ENCODE peak calls at places on chromosomes 7 and 10, in seven cellular contexts. One of them, this sample, is unnamed.

GRCh38 chr10:67837519-67838314 is at the start of gene DNAJC12:
- DNase-seq in CD4-positive, alpha-beta memory T cell: peak; percentile 9
- DNase-seq in hepatocyte: peak; percentile 62
- DNase-seq in fibroblast of lung: peak; percentile 85
- DNase-seq in transverse colon: no peak
- DNase-seq in neural progenitor cell: peak; percentile 51
- DNase-seq in ovary: no peak
- DNase-seq in this sample: no peak

GRCh38 chr7:87413951-87414381 is 61.5 kb downstream of the ABCB4 start:
- DNase-seq in CD4-positive, alpha-beta memory T cell: no peak
- DNase-seq in hepatocyte: peak; percentile 15
- DNase-seq in fibroblast of lung: peak; percentile 15
- DNase-seq in transverse colon: no peak
- DNase-seq in neural progenitor cell: peak; percentile 84
- DNase-seq in ovary: no peak
- DNase-seq in this sample: no peak

GRCh38 chr7:95141755-95142154 is 182.6 kb downstream of the PON1 start:
- DNase-seq in CD4-positive, alpha-beta memory T cell: no peak
- DNase-seq in hepatocyte: no peak
- DNase-seq in fibroblast of lung: peak; percentile 1
- DNase-seq in transverse colon: no peak
- DNase-seq in neural progenitor cell: no peak
- DNase-seq in ovary: no peak
- DNase-seq in this sample: no peak

GRCh38 chr10:43265799-43266721 is 805 bp downstream of the RASGEF1A start:
- DNase-seq in CD4-positive, alpha-beta memory T cell: peak; percentile 60
- DNase-seq in hepatocyte: peak; percentile 65
- DNase-seq in fibroblast of lung: no peak
- DNase-seq in transverse colon: peak; percentile 14
- DNase-seq in neural progenitor cell: peak; percentile 59
- DNase-seq in ovary: peak; percentile 6
- DNase-seq in this sample: peak; percentile 52

GRCh38 chr10:14184841-14185500 is 145.8 kb downstream of the FRMD4A start:
- DNase-seq in CD4-positive, alpha-beta memory T cell: peak; percentile 82
- DNase-seq in hepatocyte: no peak
- DNase-seq in fibroblast of lung: peak; percentile 52
- DNase-seq in transverse colon: peak; percentile 31
- DNase-seq in neural progenitor cell: peak; percentile 54
- DNase-seq in ovary: no peak
- DNase-seq in this sample: no peak

GRCh38 chr7:141012044-141012685 is 2.6 kb downstream of the MRPS33 start:
- DNase-seq in CD4-positive, alpha-beta memory T cell: peak; percentile 83
- DNase-seq in hepatocyte: peak; percentile 79
- DNase-seq in fibroblast of lung: peak; percentile 67
- DNase-seq in transverse colon: peak; percentile 79
- DNase-seq in neural progenitor cell: peak; percentile 73
- DNase-seq in ovary: peak; percentile 44
- DNase-seq in this sample: peak; percentile 35

GRCh38 chr7:155584763-155585531 is 38.6 kb upstream of the CNPY1 start:
- DNase-seq in CD4-positive, alpha-beta memory T cell: no peak
- DNase-seq in hepatocyte: peak; percentile 49
- DNase-seq in fibroblast of lung: peak; percentile 26
- DNase-seq in transverse colon: peak; percentile 37
- DNase-seq in neural progenitor cell: no peak
- DNase-seq in ovary: no peak
- DNase-seq in this sample: no peak

GRCh38 chr7:97480700-97481410 is 251.0 kb upstream of the TAC1 start:
- DNase-seq in CD4-positive, alpha-beta memory T cell: no peak
- DNase-seq in hepatocyte: peak; percentile 19
- DNase-seq in fibroblast of lung: no peak
- DNase-seq in transverse colon: no peak
- DNase-seq in neural progenitor cell: no peak
- DNase-seq in ovary: no peak
- DNase-seq in this sample: no peak

GRCh38 chr10:88317099-88317498 is 266.0 kb downstream of the RNLS start:
- DNase-seq in CD4-positive, alpha-beta memory T cell: no peak
- DNase-seq in hepatocyte: no peak
- DNase-seq in fibroblast of lung: no peak
- DNase-seq in transverse colon: no peak
- DNase-seq in neural progenitor cell: no peak
- DNase-seq in ovary: no peak
- DNase-seq in this sample: no peak

GRCh38 chr7:132519936-132520335 is 56.3 kb downstream of the PLXNA4 start:
- DNase-seq in CD4-positive, alpha-beta memory T cell: no peak
- DNase-seq in hepatocyte: no peak
- DNase-seq in fibroblast of lung: no peak
- DNase-seq in transverse colon: no peak
- DNase-seq in neural progenitor cell: no peak
- DNase-seq in ovary: no peak
- DNase-seq in this sample: no peak

GRCh38 chr7:90210925-90211324 is 615 bp upstream of the STEAP2 start:
- DNase-seq in CD4-positive, alpha-beta memory T cell: no peak
- DNase-seq in hepatocyte: peak; percentile 44
- DNase-seq in fibroblast of lung: no peak
- DNase-seq in transverse colon: no peak
- DNase-seq in neural progenitor cell: no peak
- DNase-seq in ovary: peak; percentile 44
- DNase-seq in this sample: peak; percentile 40

GRCh38 chr10:104527013-104527412 is 114.1 kb upstream of the SORCS3 start:
- DNase-seq in CD4-positive, alpha-beta memory T cell: no peak
- DNase-seq in hepatocyte: no peak
- DNase-seq in fibroblast of lung: no peak
- DNase-seq in transverse colon: no peak
- DNase-seq in neural progenitor cell: no peak
- DNase-seq in ovary: no peak
- DNase-seq in this sample: no peak

GRCh38 chr10:84452006-84452405 is 123.6 kb downstream of the CCSER2 start:
- DNase-seq in CD4-positive, alpha-beta memory T cell: no peak
- DNase-seq in hepatocyte: no peak
- DNase-seq in fibroblast of lung: no peak
- DNase-seq in transverse colon: no peak
- DNase-seq in neural progenitor cell: no peak
- DNase-seq in ovary: no peak
- DNase-seq in this sample: no peak

GRCh38 chr7:112619343-112619742 is 138.6 kb downstream of the LSMEM1 start:
- DNase-seq in CD4-positive, alpha-beta memory T cell: no peak
- DNase-seq in hepatocyte: no peak
- DNase-seq in fibroblast of lung: no peak
- DNase-seq in transverse colon: no peak
- DNase-seq in neural progenitor cell: no peak
- DNase-seq in ovary: no peak
- DNase-seq in this sample: no peak

GRCh38 chr7:132390705-132391104 is 185.6 kb downstream of the PLXNA4 start:
- DNase-seq in CD4-positive, alpha-beta memory T cell: no peak
- DNase-seq in hepatocyte: peak; percentile 54
- DNase-seq in fibroblast of lung: peak; percentile 55
- DNase-seq in transverse colon: no peak
- DNase-seq in neural progenitor cell: no peak
- DNase-seq in ovary: no peak
- DNase-seq in this sample: no peak

GRCh38 chr7:19377611-19378339 is 232.6 kb upstream of the FERD3L start:
- DNase-seq in CD4-positive, alpha-beta memory T cell: no peak
- DNase-seq in hepatocyte: peak; percentile 9
- DNase-seq in fibroblast of lung: peak; percentile 86
- DNase-seq in transverse colon: no peak
- DNase-seq in neural progenitor cell: no peak
- DNase-seq in ovary: no peak
- DNase-seq in this sample: no peak

GRCh38 chr7:28179081-28180030 is 1.2 kb downstream of the JAZF1 start:
- DNase-seq in CD4-positive, alpha-beta memory T cell: peak; percentile 70
- DNase-seq in hepatocyte: peak; percentile 85
- DNase-seq in fibroblast of lung: peak; percentile 42
- DNase-seq in transverse colon: peak; percentile 79
- DNase-seq in neural progenitor cell: peak; percentile 83
- DNase-seq in ovary: peak; percentile 71
- DNase-seq in this sample: peak; percentile 83
- H3K4me1 ChIP-seq in CD4-positive, alpha-beta memory T cell: peaks cover 14% of the 10 kb centered on the region
- H3K4me1 ChIP-seq in hepatocyte: peaks cover 14% of the 10 kb centered on the region
- H3K4me1 ChIP-seq in fibroblast of lung: peaks cover 7% of the 10 kb centered on the region
- H3K4me1 ChIP-seq in transverse colon: peaks cover 52% of the 10 kb centered on the region
- H3K4me1 ChIP-seq in neural progenitor cell: no peaks in the 10 kb centered on the region
- H3K4me1 ChIP-seq in ovary: peaks cover 3% of the 10 kb centered on the region
- H3K4me1 ChIP-seq in this sample: no peaks in the 10 kb centered on the region

GRCh38 chr7:151374139-151374538 is 32.5 kb downstream of the NUB1 start:
- DNase-seq in CD4-positive, alpha-beta memory T cell: no peak
- DNase-seq in hepatocyte: no peak
- DNase-seq in fibroblast of lung: no peak
- DNase-seq in transverse colon: no peak
- DNase-seq in neural progenitor cell: no peak
- DNase-seq in ovary: no peak
- DNase-seq in this sample: no peak

GRCh38 chr7:151374726-151375125 is 33.1 kb downstream of the NUB1 start:
- DNase-seq in CD4-positive, alpha-beta memory T cell: no peak
- DNase-seq in hepatocyte: no peak
- DNase-seq in fibroblast of lung: no peak
- DNase-seq in transverse colon: no peak
- DNase-seq in neural progenitor cell: no peak
- DNase-seq in ovary: no peak
- DNase-seq in this sample: peak; percentile 8

GRCh38 chr7:151376218-151376902 is 33.5 kb downstream of the WDR86 start:
- DNase-seq in CD4-positive, alpha-beta memory T cell: no peak
- DNase-seq in hepatocyte: no peak
- DNase-seq in fibroblast of lung: no peak
- DNase-seq in transverse colon: no peak
- DNase-seq in neural progenitor cell: no peak
- DNase-seq in ovary: no peak
- DNase-seq in this sample: no peak

GRCh38 chr7:151377406-151377805 is 32.4 kb downstream of the WDR86 start:
- DNase-seq in CD4-positive, alpha-beta memory T cell: no peak
- DNase-seq in hepatocyte: no peak
- DNase-seq in fibroblast of lung: no peak
- DNase-seq in transverse colon: no peak
- DNase-seq in neural progenitor cell: no peak
- DNase-seq in ovary: no peak
- DNase-seq in this sample: peak; percentile 24

GRCh38 chr7:151375530-151376217 is 34.1 kb downstream of the NUB1 start:
- DNase-seq in CD4-positive, alpha-beta memory T cell: no peak
- DNase-seq in hepatocyte: no peak
- DNase-seq in fibroblast of lung: no peak
- DNase-seq in transverse colon: no peak
- DNase-seq in neural progenitor cell: no peak
- DNase-seq in ovary: no peak
- DNase-seq in this sample: peak; percentile 17
- H3K4me1 ChIP-seq in CD4-positive, alpha-beta memory T cell: no peaks in the 10 kb centered on the region
- H3K4me1 ChIP-seq in hepatocyte: no peaks in the 10 kb centered on the region
- H3K4me1 ChIP-seq in fibroblast of lung: no peaks in the 10 kb centered on the region
- H3K4me1 ChIP-seq in transverse colon: no peaks in the 10 kb centered on the region
- H3K4me1 ChIP-seq in neural progenitor cell: peaks cover 14% of the 10 kb centered on the region
- H3K4me1 ChIP-seq in ovary: no peaks in the 10 kb centered on the region
- H3K4me1 ChIP-seq in this sample: no peaks in the 10 kb centered on the region

DNA sequence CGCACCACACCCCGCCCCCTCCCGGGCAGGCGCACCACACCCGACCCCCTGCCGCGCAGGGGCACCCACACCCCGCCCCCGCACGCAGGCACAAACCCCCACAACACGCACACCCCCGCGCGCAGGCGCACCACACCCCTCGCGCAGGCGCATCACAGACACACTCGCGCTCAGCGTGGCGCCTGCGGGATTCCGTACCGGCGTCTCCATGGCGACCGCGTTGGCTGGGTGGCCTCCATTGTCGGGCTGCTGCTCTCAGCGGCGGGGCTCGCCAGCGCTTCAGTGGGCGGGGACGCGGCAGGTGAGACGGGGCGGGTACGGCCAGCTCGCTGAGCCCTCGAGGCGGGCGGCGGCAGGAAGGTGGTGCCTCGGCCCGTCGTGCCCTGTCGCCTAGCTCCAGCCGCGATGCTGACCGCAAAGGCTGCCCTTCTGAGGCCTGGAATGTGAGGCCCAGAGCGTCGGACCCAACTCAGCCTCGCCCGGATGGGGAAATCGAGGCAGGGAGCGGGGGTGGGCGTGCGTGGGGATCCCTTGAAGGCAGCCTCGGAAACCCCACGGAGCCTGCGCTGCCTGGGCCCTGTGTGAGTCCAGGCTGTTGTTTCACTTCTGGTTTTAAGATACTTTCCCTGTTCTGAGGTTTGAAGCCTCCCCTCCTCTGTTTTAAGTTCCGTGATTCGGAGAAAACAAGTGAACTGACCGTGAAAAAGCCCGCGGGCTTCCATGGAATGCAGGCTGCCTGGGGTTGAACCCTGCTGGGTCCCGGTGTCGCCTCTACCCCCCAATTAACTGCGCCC is at the start of gene LRRC27:
- DNase-seq in CD4-positive, alpha-beta memory T cell: peak; percentile 100
- DNase-seq in hepatocyte: peak; percentile 99
- DNase-seq in fibroblast of lung: peak; percentile 97
- DNase-seq in transverse colon: peak; percentile 99
- DNase-seq in neural progenitor cell: peak; percentile 98
- DNase-seq in ovary: peak; percentile 99
- DNase-seq in this sample: peak; percentile 99
- H3K4me1 ChIP-seq in CD4-positive, alpha-beta memory T cell: peaks cover 40% of the 10 kb centered on the region
- H3K4me1 ChIP-seq in hepatocyte: peaks cover 34% of the 10 kb centered on the region
- H3K4me1 ChIP-seq in fibroblast of lung: peaks cover 2% of the 10 kb centered on the region
- H3K4me1 ChIP-seq in transverse colon: peaks cover 34% of the 10 kb centered on the region
- H3K4me1 ChIP-seq in neural progenitor cell: peaks cover 31% of the 10 kb centered on the region
- H3K4me1 ChIP-seq in ovary: peaks cover 12% of the 10 kb centered on the region
- H3K4me1 ChIP-seq in this sample: peaks cover 9% of the 10 kb centered on the region

GRCh38 chr10:125094826-125095225 is 65.5 kb downstream of the CTBP2 start:
- DNase-seq in CD4-positive, alpha-beta memory T cell: no peak
- DNase-seq in hepatocyte: no peak
- DNase-seq in fibroblast of lung: no peak
- DNase-seq in transverse colon: no peak
- DNase-seq in neural progenitor cell: no peak
- DNase-seq in ovary: no peak
- DNase-seq in this sample: no peak

GRCh38 chr10:125093199-125093841 is 67.0 kb downstream of the CTBP2 start:
- DNase-seq in CD4-positive, alpha-beta memory T cell: no peak
- DNase-seq in hepatocyte: peak; percentile 42
- DNase-seq in fibroblast of lung: peak; percentile 68
- DNase-seq in transverse colon: peak; percentile 48
- DNase-seq in neural progenitor cell: no peak
- DNase-seq in ovary: peak; percentile 73
- DNase-seq in this sample: no peak

GRCh38 chr10:125094111-125094705 is 66.2 kb downstream of the CTBP2 start:
- DNase-seq in CD4-positive, alpha-beta memory T cell: no peak
- DNase-seq in hepatocyte: no peak
- DNase-seq in fibroblast of lung: no peak
- DNase-seq in transverse colon: no peak
- DNase-seq in neural progenitor cell: peak; percentile 19
- DNase-seq in ovary: no peak
- DNase-seq in this sample: peak; percentile 22

GRCh38 chr10:125091891-125092290 is 68.5 kb downstream of the CTBP2 start:
- DNase-seq in CD4-positive, alpha-beta memory T cell: no peak
- DNase-seq in hepatocyte: no peak
- DNase-seq in fibroblast of lung: peak; percentile 55
- DNase-seq in transverse colon: no peak
- DNase-seq in neural progenitor cell: no peak
- DNase-seq in ovary: no peak
- DNase-seq in this sample: no peak

DNA sequence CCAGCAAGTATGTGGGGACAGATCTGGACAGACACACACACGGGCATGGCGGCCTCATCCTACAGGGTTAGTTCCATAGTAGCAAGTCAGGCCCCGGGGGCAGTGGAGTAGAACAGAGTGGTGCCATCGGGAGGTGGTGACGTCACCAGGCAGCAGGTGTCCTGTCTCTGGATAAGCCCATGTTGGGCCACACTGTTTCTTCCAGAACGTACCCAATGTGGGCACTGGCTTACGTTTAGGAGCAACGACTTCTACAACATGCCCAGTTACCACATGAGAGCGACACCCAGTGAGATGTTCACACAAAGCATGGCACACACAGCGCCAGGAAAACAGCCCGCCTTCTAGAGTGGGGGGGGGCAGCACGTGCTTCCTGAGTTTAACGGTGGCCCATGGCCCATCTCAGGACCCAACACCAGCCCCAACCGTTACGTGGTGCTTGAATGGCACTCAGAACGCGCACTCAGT is 67.8 kb downstream of the CTBP2 start:
- DNase-seq in CD4-positive, alpha-beta memory T cell: no peak
- DNase-seq in hepatocyte: no peak
- DNase-seq in fibroblast of lung: no peak
- DNase-seq in transverse colon: no peak
- DNase-seq in neural progenitor cell: no peak
- DNase-seq in ovary: no peak
- DNase-seq in this sample: no peak
- H3K4me1 ChIP-seq in CD4-positive, alpha-beta memory T cell: no peaks in the 10 kb centered on the region
- H3K4me1 ChIP-seq in hepatocyte: peaks cover 19% of the 10 kb centered on the region
- H3K4me1 ChIP-seq in fibroblast of lung: peaks cover 31% of the 10 kb centered on the region
- H3K4me1 ChIP-seq in transverse colon: peaks cover 19% of the 10 kb centered on the region
- H3K4me1 ChIP-seq in neural progenitor cell: peaks cover 17% of the 10 kb centered on the region
- H3K4me1 ChIP-seq in ovary: peaks cover 40% of the 10 kb centered on the region
- H3K4me1 ChIP-seq in this sample: no peaks in the 10 kb centered on the region